ENCODE peak calls at places on chromosomes 4 and X, in four cellular contexts. One of them, this sample, is unnamed.

GRCh38 chr4:20318011-20318898 is 66.5 kb downstream of the SLIT2 start:
- DNase-seq in GM12878: no peak
- DNase-seq in K562: no peak
- DNase-seq in H1: no peak
- DNase-seq in this sample: no peak

GRCh38 chr4:75179510-75179909 is 246.6 kb downstream of the PARM1 start:
- DNase-seq in GM12878: no peak
- DNase-seq in K562: no peak
- DNase-seq in H1: no peak
- DNase-seq in this sample: no peak

GRCh38 chr4:68369474-68369805 is 19.6 kb upstream of the YTHDC1 start:
- DNase-seq in GM12878: no peak
- DNase-seq in K562: no peak
- DNase-seq in H1: no peak
- DNase-seq in this sample: no peak

GRCh38 chr4:154958621-154959358 is 177.7 kb downstream of the RBM46 start:
- DNase-seq in GM12878: no peak
- DNase-seq in K562: no peak
- DNase-seq in H1: no peak
- DNase-seq in this sample: no peak

GRCh38 chrX:41332408-41332987 is 1.5 kb upstream of the DDX3X start:
- DNase-seq in GM12878: no peak
- DNase-seq in K562: peak; percentile 43
- DNase-seq in H1: no peak
- DNase-seq in this sample: no peak

GRCh38 chr4:138225477-138225876 is 16.7 kb downstream of the SLC7A11 start:
- DNase-seq in GM12878: no peak
- DNase-seq in K562: no peak
- DNase-seq in H1: no peak
- DNase-seq in this sample: no peak

GRCh38 chrX:51899741-51900140 is 6.3 kb downstream of the MAGED1 start:
- DNase-seq in GM12878: no peak
- DNase-seq in K562: no peak
- DNase-seq in H1: no peak
- DNase-seq in this sample: no peak

GRCh38 chr4:26227827-26228226 is 93.0 kb upstream of the RBPJ start:
- DNase-seq in GM12878: no peak
- DNase-seq in K562: no peak
- DNase-seq in H1: no peak
- DNase-seq in this sample: no peak

GRCh38 chrX:50988649-50989048 is 78.1 kb downstream of the BMP15 start:
- DNase-seq in GM12878: no peak
- DNase-seq in K562: peak; percentile 15
- DNase-seq in H1: no peak
- DNase-seq in this sample: no peak

GRCh38 chrX:139204903-139205667 is 325.5 kb upstream of the F9 start:
- DNase-seq in GM12878: no peak
- DNase-seq in K562: peak; percentile 66
- DNase-seq in H1: no peak
- DNase-seq in this sample: no peak

GRCh38 chr4:10045481-10045880 is 24.2 kb upstream of the SLC2A9 start:
- DNase-seq in GM12878: no peak
- DNase-seq in K562: no peak
- DNase-seq in H1: no peak
- DNase-seq in this sample: peak; percentile 93

GRCh38 chrX:150690126-150690525 is 3.1 kb upstream of the MTMR1 start:
- DNase-seq in GM12878: no peak
- DNase-seq in K562: no peak
- DNase-seq in H1: no peak
- DNase-seq in this sample: no peak

GRCh38 chr4:100839712-100840111 is 321.9 kb upstream of the EMCN start:
- DNase-seq in GM12878: no peak
- DNase-seq in K562: no peak
- DNase-seq in H1: no peak
- DNase-seq in this sample: no peak

GRCh38 chr4:16123356-16124084 is 39.7 kb upstream of the PROM1 start:
- DNase-seq in GM12878: no peak
- DNase-seq in K562: no peak
- DNase-seq in H1: no peak
- DNase-seq in this sample: no peak

GRCh38 chr4:73450398-73451004 is 14.5 kb downstream of the AFP start:
- DNase-seq in GM12878: no peak
- DNase-seq in K562: peak; percentile 62
- DNase-seq in H1: no peak
- DNase-seq in this sample: no peak

GRCh38 chrX:71128166-71128833 is 9.9 kb downstream of the MED12 start:
- DNase-seq in GM12878: no peak
- DNase-seq in K562: no peak
- DNase-seq in H1: no peak
- DNase-seq in this sample: no peak

DNA sequence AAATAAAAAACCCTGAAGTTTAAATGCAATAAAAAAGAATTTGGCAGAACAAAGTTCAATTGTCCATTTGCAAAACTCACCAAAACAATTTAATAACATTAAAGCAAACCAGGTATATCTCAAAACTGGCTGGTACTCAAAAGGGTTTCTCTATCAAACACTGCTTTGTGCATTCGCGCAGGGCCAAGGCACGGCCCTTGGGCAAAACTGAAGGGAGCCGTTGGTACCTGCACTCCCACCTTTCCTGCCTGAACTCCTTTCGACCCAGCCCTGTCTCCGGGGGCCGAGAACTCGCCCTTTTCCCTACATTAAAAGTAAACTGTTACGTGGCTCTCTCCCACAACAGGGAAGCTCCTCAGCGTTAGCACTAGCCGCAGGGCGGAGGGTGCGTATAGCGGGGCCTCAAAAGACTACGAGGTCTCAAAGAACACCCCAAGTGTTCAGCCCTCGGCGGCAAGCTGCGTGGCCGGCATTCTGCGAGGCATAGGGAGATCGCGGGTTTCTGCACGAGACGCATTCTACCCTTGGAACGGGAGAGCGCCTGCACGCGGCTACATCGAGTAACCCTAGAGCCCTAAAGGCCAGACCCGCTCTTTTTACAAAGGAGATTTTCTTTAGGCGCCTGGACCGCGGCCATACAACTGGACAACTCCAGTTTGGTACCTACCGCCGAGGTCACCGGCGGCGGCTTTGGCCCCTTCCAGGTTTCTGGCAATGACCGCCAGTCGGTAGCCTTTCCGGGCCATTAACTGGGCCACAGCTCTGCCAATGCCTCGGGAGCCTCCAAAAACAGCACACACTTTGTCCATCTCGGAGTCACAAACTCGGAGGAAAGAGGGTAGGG is 552 bp downstream of the CBR4 start:
- DNase-seq in GM12878: no peak
- DNase-seq in K562: peak; percentile 80
- DNase-seq in H1: no peak
- DNase-seq in this sample: peak; percentile 63
- TF ChIP-seq BRCA1 in GM12878: no peak
- TF ChIP-seq BRCA1 in K562: no peak
- TF ChIP-seq BRCA1 in H1: no peak
- TF ChIP-seq BRCA1 in this sample: no peak

DNA sequence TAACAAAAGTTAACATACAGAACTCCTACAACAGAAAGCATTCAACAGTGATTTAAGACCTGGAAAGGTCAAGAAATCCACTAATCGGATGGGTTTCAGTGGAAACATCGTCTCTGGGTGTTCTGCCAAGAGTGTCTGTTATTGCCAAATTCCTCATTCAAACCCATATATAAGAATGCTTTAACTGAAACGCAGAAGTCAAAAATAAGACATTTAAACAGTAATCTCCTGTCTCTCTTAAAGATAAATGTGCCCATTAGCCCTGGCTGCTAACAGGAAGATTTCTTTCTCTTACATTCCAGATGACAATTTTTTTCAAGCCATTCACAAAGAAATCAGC is 31.5 kb downstream of the DCTD start:
- DNase-seq in GM12878: no peak
- DNase-seq in K562: no peak
- DNase-seq in H1: no peak
- DNase-seq in this sample: no peak
- TF ChIP-seq YY1 in GM12878: no peak
- TF ChIP-seq YY1 in K562: no peak
- TF ChIP-seq YY1 in H1: no peak
- TF ChIP-seq YY1 in this sample: no peak

GRCh38 chr4:139857021-139857420 is 191.4 kb downstream of the MGST2 start:
- DNase-seq in GM12878: no peak
- DNase-seq in K562: no peak
- DNase-seq in H1: no peak
- DNase-seq in this sample: peak; percentile 77
- TF ChIP-seq BRCA1 in GM12878: no peak
- TF ChIP-seq BRCA1 in K562: no peak
- TF ChIP-seq BRCA1 in H1: no peak
- TF ChIP-seq BRCA1 in this sample: no peak

DNA sequence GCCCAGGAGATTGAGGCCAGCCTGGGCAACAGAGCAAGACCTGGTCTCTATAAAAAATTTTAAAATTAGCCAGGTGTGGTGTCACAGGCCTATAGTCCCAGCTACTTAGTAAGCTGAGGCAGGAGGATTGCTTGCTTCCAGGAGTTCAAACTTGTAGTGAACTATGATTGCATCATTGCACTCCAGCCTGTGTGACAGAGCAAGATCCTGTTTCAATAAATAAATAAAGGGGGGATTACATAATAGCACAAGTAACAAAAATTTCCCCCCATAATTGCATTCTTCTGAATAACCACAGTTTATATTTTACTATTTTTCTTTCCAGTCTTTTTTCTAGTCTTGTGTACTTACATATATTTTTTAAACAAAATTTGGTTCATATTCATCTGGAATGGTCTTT is 135.6 kb downstream of the CHIC2 start:
- DNase-seq in GM12878: no peak
- DNase-seq in K562: no peak
- DNase-seq in H1: no peak
- DNase-seq in this sample: no peak
- TF ChIP-seq YY1 in GM12878: no peak
- TF ChIP-seq YY1 in K562: no peak
- TF ChIP-seq YY1 in H1: no peak
- TF ChIP-seq YY1 in this sample: no peak

GRCh38 chr4:8108261-8108660 is 50.4 kb downstream of the ABLIM2 start:
- DNase-seq in GM12878: no peak
- DNase-seq in K562: no peak
- DNase-seq in H1: no peak
- DNase-seq in this sample: no peak
- TF ChIP-seq BRCA1 in GM12878: no peak
- TF ChIP-seq BRCA1 in K562: no peak
- TF ChIP-seq BRCA1 in H1: no peak
- TF ChIP-seq BRCA1 in this sample: no peak

DNA sequence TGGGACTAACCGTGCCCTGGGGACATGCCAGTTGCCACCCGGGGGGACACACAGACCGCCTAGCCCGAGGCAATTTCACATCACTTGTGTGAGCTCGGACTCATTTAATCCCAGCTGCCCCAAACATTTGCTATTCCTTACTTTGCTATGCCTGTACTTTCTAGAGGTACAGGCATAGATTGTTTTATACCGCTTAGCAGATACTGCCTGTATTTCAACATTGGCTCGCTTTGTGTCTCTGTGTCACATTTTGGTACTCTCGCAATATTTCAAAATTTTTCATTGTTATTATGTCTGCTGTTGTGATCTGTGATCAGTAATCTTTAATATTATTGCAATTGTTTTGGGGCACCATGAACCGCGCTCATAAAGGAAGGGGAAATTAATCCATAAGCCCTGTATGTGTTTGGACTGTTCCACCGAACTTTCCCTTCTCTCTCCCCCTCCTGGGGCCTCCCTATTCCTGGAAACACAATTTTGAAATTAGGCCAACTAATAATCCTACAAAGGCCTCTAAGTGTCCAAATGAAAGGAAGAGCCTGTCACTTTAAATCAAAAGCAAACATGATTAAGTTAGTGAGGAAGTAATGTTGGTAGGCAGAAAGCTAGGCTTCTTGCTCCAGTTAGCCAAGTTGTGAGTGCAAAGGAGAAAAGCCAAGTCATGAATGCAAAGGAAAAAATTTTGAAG is 563 bp upstream of the CASP6 start:
- DNase-seq in GM12878: peak; percentile 8
- DNase-seq in K562: peak; percentile 16
- DNase-seq in H1: no peak
- DNase-seq in this sample: no peak
- TF ChIP-seq YY1 in GM12878: no peak
- TF ChIP-seq YY1 in K562: no peak
- TF ChIP-seq YY1 in H1: no peak
- TF ChIP-seq YY1 in this sample: no peak

DNA sequence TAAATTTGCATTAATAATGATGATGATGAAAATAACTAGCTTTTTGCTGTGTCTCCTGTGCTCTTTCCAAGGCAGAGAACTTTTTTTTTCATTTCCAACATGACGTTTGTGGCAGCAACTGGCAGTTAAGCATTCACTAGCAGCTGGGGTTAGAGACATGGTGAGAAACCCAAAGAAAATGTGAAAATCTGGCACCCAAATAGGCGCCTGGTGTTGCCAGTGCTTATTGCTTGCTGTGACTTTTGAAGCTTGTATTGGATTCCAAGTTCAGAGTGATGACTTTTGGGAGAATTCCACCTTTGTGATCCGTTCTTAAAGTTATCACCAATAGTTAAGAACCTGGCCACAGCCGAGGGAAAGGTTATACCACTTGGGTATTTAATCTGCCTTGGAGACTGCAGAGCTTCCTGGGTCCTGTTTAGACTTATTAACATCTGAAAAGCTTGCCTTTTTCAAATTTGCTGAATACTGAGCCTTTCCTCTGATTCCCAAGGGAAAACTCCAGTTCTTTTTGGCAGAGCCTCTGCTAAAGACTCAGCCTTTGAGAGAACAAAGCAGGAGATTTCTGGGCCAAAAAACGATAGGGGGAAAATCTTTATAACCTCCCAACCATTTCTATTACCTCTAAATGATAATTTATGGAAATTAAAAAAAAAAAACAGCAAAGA is 101.0 kb downstream of the OPHN1 start:
- DNase-seq in GM12878: no peak
- DNase-seq in K562: no peak
- DNase-seq in H1: no peak
- DNase-seq in this sample: no peak
- TF ChIP-seq BRCA1 in GM12878: no peak
- TF ChIP-seq BRCA1 in K562: no peak
- TF ChIP-seq BRCA1 in H1: no peak
- TF ChIP-seq BRCA1 in this sample: no peak

GRCh38 chr4:18937746-18938145 is 916.2 kb upstream of the LCORL start:
- DNase-seq in GM12878: no peak
- DNase-seq in K562: no peak
- DNase-seq in H1: no peak
- DNase-seq in this sample: no peak

GRCh38 chr4:18934197-18934596 is 912.6 kb upstream of the LCORL start:
- DNase-seq in GM12878: no peak
- DNase-seq in K562: no peak
- DNase-seq in H1: no peak
- DNase-seq in this sample: no peak

GRCh38 chr4:18935956-18936355 is 914.4 kb upstream of the LCORL start:
- DNase-seq in GM12878: no peak
- DNase-seq in K562: no peak
- DNase-seq in H1: no peak
- DNase-seq in this sample: no peak

GRCh38 chr4:18937080-18937479 is 915.5 kb upstream of the LCORL start:
- DNase-seq in GM12878: no peak
- DNase-seq in K562: no peak
- DNase-seq in H1: no peak
- DNase-seq in this sample: no peak

GRCh38 chr4:18938343-18939109 is 917.0 kb upstream of the LCORL start:
- DNase-seq in GM12878: no peak
- DNase-seq in K562: no peak
- DNase-seq in H1: no peak
- DNase-seq in this sample: no peak
- TF ChIP-seq YY1 in GM12878: no peak
- TF ChIP-seq YY1 in K562: no peak
- TF ChIP-seq YY1 in H1: no peak
- TF ChIP-seq YY1 in this sample: no peak